ENCODE peak calls at places on chromosomes 4 and X, in seven cellular contexts. D is IMR-90, E is H9, Z is mesendoderm, Y is neuronal stem cell, K is trophoblast cell, S is H1. H is an unnamed sample.

GRCh38 chr4:10018818-10019438 is 2.4 kb downstream of the SLC2A9 start:
- DNase-seq in D (peak), E (peak), Z (peak), Y (peak), K (peak), S (peak), H (peak)

GRCh38 chr4:158250321-158250720 is 40.0 kb downstream of the TMEM144 start:
- DNase-seq in D (no peak), E (no peak), Z (no peak), Y (no peak), K (no peak), S (no peak), H (no peak)

GRCh38 chr4:53863163-53863562 is 201.2 kb downstream of the CHIC2 start:
- DNase-seq in D (peak), E (no peak), Z (no peak), Y (no peak), K (no peak), S (no peak), H (peak)

GRCh38 chrX:57752866-57753265 is 72.8 kb upstream of the NLRP2B start:
- DNase-seq in D (no peak), E (peak), Z (peak), Y (no peak), K (no peak), S (no peak), H (no peak)

GRCh38 chr4:127261476-127261875 is 371.3 kb upstream of the INTU start:
- DNase-seq in D (no peak), E (no peak), Z (no peak), Y (no peak), K (no peak), S (no peak), H (no peak)

GRCh38 chr4:123037809-123038208 is 115.4 kb upstream of the NUDT6 start:
- DNase-seq in D (peak), E (no peak), Z (no peak), Y (no peak), K (peak), S (no peak), H (peak)

GRCh38 chr4:188015025-188015778 is 19.6 kb downstream of the ZFP42 start:
- DNase-seq in D (no peak), E (no peak), Z (peak), Y (no peak), K (peak), S (no peak), H (no peak)

GRCh38 chr4:5824635-5825034 is 68.3 kb downstream of the CRMP1 start:
- DNase-seq in D (peak), E (no peak), Z (peak), Y (no peak), K (peak), S (no peak), H (peak)

GRCh38 chr4:8140915-8141314 is 17.7 kb downstream of the ABLIM2 start:
- DNase-seq in D (no peak), E (no peak), Z (no peak), Y (no peak), K (no peak), S (no peak), H (no peak)

GRCh38 chr4:6621556-6621927 is 18.9 kb upstream of the MRFAP1 start:
- DNase-seq in D (no peak), E (no peak), Z (no peak), Y (no peak), K (no peak), S (no peak), H (no peak)

GRCh38 chrX:153646620-153647373 is at the start of gene DUSP9:
- DNase-seq in D (no peak), E (peak), Z (peak), Y (no peak), K (peak), S (no peak), H (peak)

GRCh38 chr4:38757945-38758344 is 24.8 kb downstream of the TLR10 start:
- DNase-seq in D (no peak), E (peak), Z (peak), Y (no peak), K (peak), S (peak), H (no peak)

GRCh38 chr4:86449746-86450145 is 89.9 kb upstream of the MAPK10 start:
- DNase-seq in D (no peak), E (no peak), Z (peak), Y (no peak), K (no peak), S (no peak), H (no peak)

GRCh38 chr4:18405054-18405453 is 383.5 kb upstream of the LCORL start:
- DNase-seq in D (no peak), E (no peak), Z (no peak), Y (no peak), K (no peak), S (no peak), H (no peak)

GRCh38 chrX:154409222-154409871 is at the start of gene DNASE1L1:
- DNase-seq in D (peak), E (peak), Z (peak), Y (peak), K (peak), S (peak), H (peak)

GRCh38 chr4:153143527-153144348 is 60.5 kb upstream of the TRIM2 start:
- DNase-seq in D (peak), E (no peak), Z (peak), Y (no peak), K (peak), S (no peak), H (peak)

GRCh38 chr4:135122457-135122856 is 920.9 kb upstream of the PABPC4L start:
- DNase-seq in D (no peak), E (no peak), Z (no peak), Y (no peak), K (no peak), S (no peak), H (no peak)

GRCh38 chr4:76234679-76235044 is 16.9 kb upstream of the FAM47E start:
- DNase-seq in D (no peak), E (no peak), Z (no peak), Y (no peak), K (no peak), S (no peak), H (no peak)

GRCh38 chr4:156255608-156256007 is 301.9 kb upstream of the CTSO start:
- DNase-seq in D (no peak), E (no peak), Z (no peak), Y (no peak), K (no peak), S (no peak), H (peak)

GRCh38 chr4:140743194-140743931 is 12.8 kb downstream of the TBC1D9 start:
- DNase-seq in D (peak), E (no peak), Z (peak), Y (peak), K (peak), S (no peak), H (peak)

GRCh38 chr4:74874785-74875367 is 58.0 kb upstream of the PARM1 start:
- DNase-seq in D (peak), E (peak), Z (peak), Y (peak), K (peak), S (no peak), H (peak)

GRCh38 chr4:40310225-40310624 is 24.9 kb upstream of the CHRNA9 start:
- DNase-seq in D (no peak), E (no peak), Z (no peak), Y (no peak), K (no peak), S (no peak), H (no peak)

GRCh38 chr4:14888790-14889189 is 113.5 kb upstream of the CPEB2 start:
- DNase-seq in D (no peak), E (no peak), Z (no peak), Y (no peak), K (no peak), S (no peak), H (peak)

GRCh38 chr4:83852085-83852451 is 316.2 kb downstream of the GPAT3 start:
- DNase-seq in D (peak), E (no peak), Z (peak), Y (no peak), K (no peak), S (no peak), H (peak)

GRCh38 chrX:139929876-139930275 is 3.0 kb downstream of the ATP11C start:
- DNase-seq in D (no peak), E (no peak), Z (no peak), Y (no peak), K (no peak), S (no peak), H (no peak)

GRCh38 chr4:162323919-162324318 is 160.1 kb upstream of the FSTL5 start:
- DNase-seq in D (no peak), E (no peak), Z (no peak), Y (no peak), K (no peak), S (no peak), H (no peak)

GRCh38 chr4:7904942-7905341 is 34.7 kb downstream of the AFAP1 start:
- DNase-seq in D (peak), E (no peak), Z (no peak), Y (no peak), K (peak), S (no peak), H (peak)

GRCh38 chr4:41360214-41360910 is 103.6 kb downstream of the UCHL1 start:
- DNase-seq in D (peak), E (peak), Z (peak), Y (peak), K (peak), S (no peak), H (peak)

GRCh38 chr4:121156822-121157769 is 7.0 kb downstream of the TNIP3 start:
- DNase-seq in D (peak), E (peak), Z (peak), Y (peak), K (peak), S (peak), H (peak)

GRCh38 chr4:169070895-169071218 is 60.8 kb upstream of the CBR4 start:
- DNase-seq in D (no peak), E (no peak), Z (peak), Y (no peak), K (peak), S (no peak), H (no peak)

GRCh38 chr4:1012031-1012739 is 759 bp downstream of the FGFRL1 start:
- DNase-seq in D (no peak), E (no peak), Z (peak), Y (no peak), K (no peak), S (no peak), H (peak)

GRCh38 chrX:50799531-50799961 is 14.4 kb downstream of the SHROOM4 start:
- DNase-seq in D (peak), E (no peak), Z (no peak), Y (no peak), K (peak), S (no peak), H (peak)

GRCh38 chr4:20618010-20618409 is 82.2 kb upstream of the PACRGL start:
- DNase-seq in D (no peak), E (no peak), Z (no peak), Y (peak), K (peak), S (no peak), H (no peak)

GRCh38 chr4:115456228-115456627 is 342.8 kb upstream of the NDST4 start:
- DNase-seq in D (no peak), E (no peak), Z (no peak), Y (no peak), K (no peak), S (no peak), H (no peak)

GRCh38 chrX:2767631-2768455 is 16.0 kb downstream of the XG start:
- DNase-seq in D (peak), E (peak), Z (peak), Y (no peak), K (peak), S (no peak), H (peak)

GRCh38 chrX:48695925-48696300 is 621 bp upstream of the SUV39H1 start:
- DNase-seq in D (no peak), E (no peak), Z (peak), Y (no peak), K (peak), S (no peak), H (no peak)

GRCh38 chrX:34578237-34578636 is 78.8 kb downstream of the TMEM47 start:
- DNase-seq in D (peak), E (no peak), Z (peak), Y (peak), K (peak), S (no peak), H (peak)

GRCh38 chr4:8922481-8922880 is 50.8 kb upstream of the HMX1 start:
- DNase-seq in D (no peak), E (no peak), Z (no peak), Y (no peak), K (no peak), S (no peak), H (no peak)

GRCh38 chr4:94548571-94548970 is 96.8 kb downstream of the PDLIM5 start:
- DNase-seq in D (peak), E (no peak), Z (peak), Y (no peak), K (peak), S (no peak), H (peak)

GRCh38 chr4:169927280-169927679 is 98.9 kb downstream of the MFAP3L start:
- DNase-seq in D (no peak), E (no peak), Z (no peak), Y (no peak), K (no peak), S (no peak), H (no peak)

GRCh38 chrX:107768051-107768450 is 7.5 kb downstream of the TSC22D3 start:
- DNase-seq in D (no peak), E (no peak), Z (no peak), Y (no peak), K (no peak), S (no peak), H (no peak)
- H2BK120ac ChIP-seq in D (no peak), E (no peak), Z (no peak), Y (no peak), K (no peak), S (no peak), H (no peak)

GRCh38 chr4:67122029-67122428 is 423.3 kb downstream of the CENPC start:
- DNase-seq in D (no peak), E (no peak), Z (peak), Y (no peak), K (peak), S (no peak), H (peak)
- H4K8ac ChIP-seq in D (no peak), E (no peak), Z (no peak), Y (no peak), K (no peak), S (no peak), H (no peak)

DNA sequence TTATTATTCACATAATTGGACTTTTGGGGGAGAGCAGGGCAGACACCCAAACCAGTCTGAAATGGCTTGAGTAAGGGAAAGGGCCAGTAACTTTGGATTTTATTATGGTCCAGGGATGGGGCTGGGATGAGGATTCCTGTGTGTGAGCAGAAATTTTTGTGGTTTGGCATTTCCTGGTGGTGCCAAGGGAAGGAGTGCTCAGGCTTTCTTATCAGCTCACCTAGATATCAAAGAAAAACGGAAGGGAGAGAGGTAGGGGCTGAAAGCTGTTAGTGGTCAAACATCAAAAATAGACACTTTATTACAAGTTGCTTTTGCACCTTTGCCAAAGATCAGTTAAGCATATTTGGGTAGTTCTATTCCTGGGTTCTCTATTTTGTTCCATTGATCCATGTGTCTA is 128.5 kb upstream of the DIPK2B start:
- DNase-seq in D (no peak), E (no peak), Z (no peak), Y (no peak), K (no peak), S (no peak), H (no peak)
- H2BK120ac ChIP-seq in D (no peak), E (no peak), Z (no peak), Y (no peak), K (no peak), S (no peak), H (no peak)

GRCh38 chrX:16491461-16491860 is 158.5 kb upstream of the S100G start:
- DNase-seq in D (no peak), E (no peak), Z (peak), Y (no peak), K (no peak), S (no peak), H (no peak)

DNA sequence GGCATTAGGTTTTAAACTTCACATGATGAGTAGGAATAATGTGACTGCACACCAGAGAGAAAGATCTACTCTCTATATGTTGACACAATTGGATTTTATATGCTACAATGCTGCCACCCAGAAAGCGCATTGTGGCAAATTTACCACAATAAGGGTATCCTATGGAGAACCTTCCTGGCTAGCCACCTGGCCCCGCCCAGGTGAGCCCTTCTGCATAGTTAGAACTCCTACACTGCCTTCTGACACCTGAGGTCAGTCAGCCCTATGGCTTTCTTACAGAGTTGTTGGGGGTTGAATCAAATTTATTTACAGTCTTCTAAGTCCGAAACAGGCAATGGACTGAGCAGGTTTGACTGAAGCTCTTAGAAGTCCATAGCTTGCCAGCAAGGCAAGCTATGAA is 153.8 kb upstream of the S100G start:
- DNase-seq in D (no peak), E (no peak), Z (no peak), Y (no peak), K (no peak), S (no peak), H (no peak)
- H4K8ac ChIP-seq in D (no peak), E (no peak), Z (no peak), Y (no peak), K (no peak), S (no peak), H (no peak)